ENCODE peak calls at places on chromosomes 13 and 19, in five cellular contexts. R is GM23338, L is breast epithelium, Q is esophagus muscularis mucosa, J is Panc1. T is an unnamed sample.

GRCh38 chr13:99864627-99864990 is 107.0 kb downstream of the ZIC5 start:
- DNase-seq in Q (peak; percentile 57), R (peak; percentile 55), J (no peak), L (no peak), T (no peak)

GRCh38 chr13:112741835-112742570 is 52.2 kb downstream of the ATP11A start:
- DNase-seq in R (no peak), Q (no peak), L (no peak), J (no peak), T (no peak)

GRCh38 chr19:13799669-13800068 is 4.4 kb downstream of the ZSWIM4 start:
- DNase-seq in L (no peak), R (no peak), Q (no peak), J (no peak), T (no peak)

GRCh38 chr13:25292301-25292700 is 5.0 kb upstream of the MTMR6 start:
- DNase-seq in R (peak; percentile 57), J (no peak), L (no peak), Q (no peak), T (no peak)

GRCh38 chr13:60448907-60449510 is 52.0 kb downstream of the TDRD3 start:
- DNase-seq in L (no peak), J (peak; percentile 12), Q (no peak), R (peak; percentile 66), T (no peak)

GRCh38 chr19:54147676-54148075 is 10.1 kb downstream of the CNOT3 start:
- DNase-seq in Q (no peak), L (no peak), J (no peak), R (no peak), T (peak; percentile 84)

GRCh38 chr13:99610702-99611289 is 109.5 kb downstream of the TM9SF2 start:
- DNase-seq in J (no peak), Q (no peak), L (no peak), R (peak; percentile 22), T (no peak)

GRCh38 chr13:84208251-84208650 is 326.0 kb upstream of the SLITRK1 start:
- DNase-seq in Q (no peak), J (no peak), R (no peak), L (no peak), T (no peak)

GRCh38 chr19:52453324-52454094 is at the start of gene ZNF578:
- DNase-seq in R (peak; percentile 90), J (no peak), Q (peak; percentile 93), L (peak; percentile 69), T (peak; percentile 85)

GRCh38 chr19:37975596-37976515 is 68.8 kb downstream of the SIPA1L3 start:
- DNase-seq in R (no peak), L (no peak), Q (no peak), J (no peak), T (peak; percentile 45)

GRCh38 chr13:70812481-70812880 is 704.2 kb upstream of the KLHL1 start:
- DNase-seq in R (no peak), J (no peak), L (no peak), Q (no peak), T (no peak)

GRCh38 chr13:99977912-99978780 is 3.4 kb upstream of the ZIC2 start:
- DNase-seq in L (no peak), J (no peak), R (peak; percentile 82), Q (no peak), T (no peak)

GRCh38 chr13:101939370-101939769 is 462.5 kb downstream of the FGF14 start:
- DNase-seq in R (no peak), L (no peak), J (no peak), Q (no peak), T (no peak)

GRCh38 chr13:101945435-101945834 is 456.4 kb downstream of the FGF14 start:
- DNase-seq in J (no peak), Q (no peak), L (no peak), R (peak; percentile 56), T (no peak)

GRCh38 chr13:101941095-101941777 is 460.6 kb downstream of the FGF14 start:
- DNase-seq in Q (no peak), L (no peak), R (peak; percentile 57), J (no peak), T (no peak)

GRCh38 chr13:101942535-101943157 is 459.2 kb downstream of the FGF14 start:
- DNase-seq in J (no peak), R (no peak), Q (no peak), L (no peak), T (no peak)

GRCh38 chr13:101942038-101942437 is 459.8 kb downstream of the FGF14 start:
- DNase-seq in R (peak; percentile 76), Q (no peak), J (peak; percentile 13), L (no peak), T (no peak)
- TF ChIP-seq POLR2AphosphoS5 in R (no peak), Q (no peak), J (no peak), L (no peak), T (peak; percentile 69)

GRCh38 chr13:73412933-73413332 is 354.1 kb downstream of the KLF5 start:
- DNase-seq in J (no peak), R (no peak), L (no peak), Q (no peak), T (no peak)
- TF ChIP-seq POLR2AphosphoS5 in J (no peak), R (no peak), L (no peak), Q (no peak), T (no peak)

DNA sequence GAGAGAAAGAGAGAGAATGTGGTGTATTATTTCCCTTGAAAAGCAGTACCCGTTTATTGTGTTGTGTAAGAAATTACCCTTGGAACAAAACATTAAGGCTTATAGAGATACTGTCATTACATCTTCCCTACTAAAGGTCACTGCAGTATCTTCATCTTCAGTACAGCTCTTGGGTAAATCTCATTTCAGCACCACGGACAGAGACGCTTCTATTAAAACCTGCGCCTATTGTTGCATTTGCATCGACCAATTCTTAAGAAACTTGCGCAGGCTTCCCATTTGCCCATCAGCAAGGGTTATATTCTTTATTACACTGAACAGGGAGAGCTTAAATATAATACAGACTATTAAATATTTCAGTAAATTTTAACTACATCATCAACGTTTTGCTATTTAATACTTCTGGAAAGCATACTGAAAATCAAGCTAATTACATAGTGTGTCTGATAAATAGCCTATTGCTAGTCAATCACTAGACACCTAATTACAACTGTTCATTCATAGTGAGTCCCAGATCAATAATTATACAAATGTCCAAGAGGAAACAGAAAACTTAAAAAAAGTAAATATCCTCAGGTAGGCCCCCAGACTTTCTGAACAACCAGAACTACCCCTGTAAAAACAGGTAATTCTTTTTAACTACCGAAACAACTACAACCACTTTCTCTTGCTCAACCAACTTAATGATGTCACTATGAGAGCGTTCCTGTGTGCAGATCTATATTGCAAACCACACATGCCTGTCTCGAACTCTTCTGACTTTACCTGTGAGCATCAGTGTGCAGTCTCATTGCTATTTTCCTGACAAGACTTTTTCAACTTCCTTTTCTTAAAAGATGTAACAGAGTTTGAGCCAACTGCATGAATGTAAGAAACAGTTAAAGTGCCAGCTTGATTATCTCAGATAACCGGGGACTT is 350.5 kb downstream of the LIG4 start:
- DNase-seq in L (no peak), Q (no peak), R (peak; percentile 90), J (no peak), T (no peak)
- TF ChIP-seq POLR2AphosphoS5 in L (no peak), Q (no peak), R (no peak), J (no peak), T (no peak)

GRCh38 chr19:21835810-21836444 is at the start of gene ZNF43:
- DNase-seq in L (peak; percentile 99), R (peak; percentile 99), Q (peak; percentile 100), J (peak; percentile 69), T (peak; percentile 99)
- TF ChIP-seq POLR2AphosphoS5 in L (peak; percentile 88), R (peak; percentile 95), Q (peak; percentile 95), J (peak; percentile 95), T (peak; percentile 95)

DNA sequence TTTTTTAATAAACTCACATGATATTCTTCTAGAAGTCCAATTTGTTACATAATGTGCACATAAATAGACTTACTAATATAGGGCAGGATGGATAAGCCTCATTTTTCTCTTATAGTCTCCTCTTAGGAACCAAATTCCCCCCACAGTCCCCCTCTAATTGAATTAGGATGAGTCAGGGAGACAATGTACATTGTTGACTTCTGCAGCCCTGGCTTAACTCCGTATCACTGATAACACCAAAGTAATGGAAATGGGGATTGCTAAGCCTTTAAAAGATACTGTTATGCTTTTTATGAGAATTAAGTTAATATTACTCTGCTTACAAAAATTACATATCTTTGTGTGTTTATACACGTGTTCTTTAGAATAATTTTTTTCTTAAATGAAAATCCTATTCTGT is 5.1 kb upstream of the PCDH9 start:
- DNase-seq in J (no peak), R (no peak), Q (no peak), L (no peak), T (no peak)
- TF ChIP-seq POLR2AphosphoS5 in J (no peak), R (no peak), Q (no peak), L (no peak), T (no peak)

DNA sequence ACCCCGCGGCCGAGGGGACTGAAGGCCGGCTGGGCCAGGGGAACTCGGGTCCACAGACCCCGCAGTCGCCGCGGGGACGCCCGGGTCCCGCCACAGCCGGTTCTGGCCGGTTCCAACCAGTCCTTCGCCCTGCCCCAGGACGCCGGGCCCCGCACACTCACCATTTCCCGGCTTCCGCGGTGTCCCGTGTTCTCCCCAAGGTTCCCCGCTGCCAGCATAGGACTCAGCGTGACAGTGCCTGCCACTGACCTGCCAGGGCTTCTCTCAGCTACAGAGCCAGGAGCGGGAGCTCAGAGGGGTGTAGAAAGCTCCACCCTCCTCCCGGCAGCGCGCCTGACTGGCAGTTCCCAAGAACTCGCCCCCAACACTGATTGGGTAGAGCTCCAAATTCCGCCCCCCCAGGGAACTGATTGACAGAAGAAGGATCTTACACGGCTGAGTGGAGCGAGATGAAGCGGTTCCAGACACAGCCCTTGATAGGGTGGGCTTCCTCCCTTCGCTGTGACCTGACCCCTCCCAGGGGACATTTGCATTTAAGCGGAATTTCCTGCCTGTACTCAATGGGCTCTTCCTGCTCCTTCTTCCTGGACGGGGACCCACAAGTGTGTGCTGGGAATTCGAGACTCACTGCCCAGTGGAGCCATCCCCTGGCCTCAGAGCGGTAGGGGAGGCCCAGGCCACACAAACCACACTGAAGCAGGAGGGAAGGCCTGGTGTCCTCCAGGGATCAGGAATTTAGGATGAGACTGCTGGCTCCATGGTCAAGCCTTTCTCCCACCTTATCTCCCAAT is at the start of gene ZNF442:
- DNase-seq in R (peak; percentile 100), J (peak; percentile 69), Q (peak; percentile 99), L (peak; percentile 96), T (peak; percentile 98)
- TF ChIP-seq POLR2AphosphoS5 in R (peak; percentile 85), J (peak; percentile 45), Q (peak; percentile 92), L (peak; percentile 74), T (peak; percentile 92)

GRCh38 chr13:110216403-110217041 is 90.4 kb downstream of the COL4A1 start:
- DNase-seq in R (no peak), Q (no peak), L (no peak), J (no peak), T (no peak)
- TF ChIP-seq POLR2AphosphoS5 in R (no peak), Q (peak; percentile 65), L (peak; percentile 75), J (no peak), T (peak; percentile 76)

T was measured in sigmoid colon.